ENCODE peak calls at places on chromosomes 2 and 18, in five cellular contexts. One of them, this sample, is unnamed.

GRCh38 chr18:42183746-42184145 is 228.7 kb downstream of the PIK3C3 start:
- DNase-seq in A549: peak
- DNase-seq in IMR-90: peak
- DNase-seq in K562: no peak
- DNase-seq in SK-N-SH: no peak
- DNase-seq in this sample: no peak

GRCh38 chr2:200300650-200301314 is 5.7 kb upstream of the SPATS2L start:
- DNase-seq in A549: peak
- DNase-seq in IMR-90: peak
- DNase-seq in K562: peak
- DNase-seq in SK-N-SH: no peak
- DNase-seq in this sample: no peak

GRCh38 chr18:55485666-55486065 is 102.3 kb downstream of the TCF4 start:
- DNase-seq in A549: no peak
- DNase-seq in IMR-90: peak
- DNase-seq in K562: no peak
- DNase-seq in SK-N-SH: no peak
- DNase-seq in this sample: no peak

GRCh38 chr18:75048776-75049454 is 160.0 kb downstream of the PTGR3 start:
- DNase-seq in A549: no peak
- DNase-seq in IMR-90: no peak
- DNase-seq in K562: no peak
- DNase-seq in SK-N-SH: no peak
- DNase-seq in this sample: no peak

GRCh38 chr2:10407432-10407831 is 40.7 kb downstream of the ODC1 start:
- DNase-seq in A549: no peak
- DNase-seq in IMR-90: no peak
- DNase-seq in K562: no peak
- DNase-seq in SK-N-SH: no peak
- DNase-seq in this sample: no peak

GRCh38 chr18:44725300-44726096 is 44.8 kb downstream of the SETBP1 start:
- DNase-seq in A549: no peak
- DNase-seq in IMR-90: peak
- DNase-seq in K562: peak
- DNase-seq in SK-N-SH: no peak
- DNase-seq in this sample: no peak

GRCh38 chr2:182895169-182895568 is 28.7 kb upstream of the FRZB start:
- DNase-seq in A549: no peak
- DNase-seq in IMR-90: no peak
- DNase-seq in K562: no peak
- DNase-seq in SK-N-SH: no peak
- DNase-seq in this sample: no peak

GRCh38 chr2:112626604-112627059 is 19.1 kb upstream of the SLC20A1 start:
- DNase-seq in A549: peak
- DNase-seq in IMR-90: peak
- DNase-seq in K562: peak
- DNase-seq in SK-N-SH: peak
- DNase-seq in this sample: peak

GRCh38 chr2:131042161-131042775 is 51.0 kb downstream of the FAM168B start:
- DNase-seq in A549: no peak
- DNase-seq in IMR-90: no peak
- DNase-seq in K562: peak
- DNase-seq in SK-N-SH: peak
- DNase-seq in this sample: no peak

GRCh38 chr18:51278045-51278649 is 80.7 kb upstream of the MEX3C start:
- DNase-seq in A549: peak
- DNase-seq in IMR-90: no peak
- DNase-seq in K562: peak
- DNase-seq in SK-N-SH: peak
- DNase-seq in this sample: peak

GRCh38 chr2:59584958-59585357 is 968.5 kb downstream of the BCL11A start:
- DNase-seq in A549: peak
- DNase-seq in IMR-90: no peak
- DNase-seq in K562: peak
- DNase-seq in SK-N-SH: peak
- DNase-seq in this sample: peak

GRCh38 chr18:13165636-13166423 is 52.7 kb upstream of the LDLRAD4 start:
- DNase-seq in A549: no peak
- DNase-seq in IMR-90: no peak
- DNase-seq in K562: no peak
- DNase-seq in SK-N-SH: no peak
- DNase-seq in this sample: peak

GRCh38 chr2:230908094-230908594 is 16.9 kb downstream of the GPR55 start:
- DNase-seq in A549: no peak
- DNase-seq in IMR-90: peak
- DNase-seq in K562: peak
- DNase-seq in SK-N-SH: no peak
- DNase-seq in this sample: no peak

GRCh38 chr2:239600650-239601049 is 199.8 kb upstream of the HDAC4 start:
- DNase-seq in A549: no peak
- DNase-seq in IMR-90: no peak
- DNase-seq in K562: no peak
- DNase-seq in SK-N-SH: no peak
- DNase-seq in this sample: no peak

GRCh38 chr2:188292446-188293239 is 969 bp downstream of the GULP1 start:
- DNase-seq in A549: peak
- DNase-seq in IMR-90: peak
- DNase-seq in K562: peak
- DNase-seq in SK-N-SH: peak
- DNase-seq in this sample: peak

GRCh38 chr2:127185093-127185492 is 35.0 kb downstream of the CYP27C1 start:
- DNase-seq in A549: no peak
- DNase-seq in IMR-90: no peak
- DNase-seq in K562: peak
- DNase-seq in SK-N-SH: no peak
- DNase-seq in this sample: no peak

GRCh38 chr2:70983506-70984227 is 5.2 kb downstream of the ANKRD53 start:
- DNase-seq in A549: no peak
- DNase-seq in IMR-90: no peak
- DNase-seq in K562: no peak
- DNase-seq in SK-N-SH: no peak
- DNase-seq in this sample: no peak

GRCh38 chr18:22667616-22668422 is 250.1 kb upstream of the CTAGE1 start:
- DNase-seq in A549: peak
- DNase-seq in IMR-90: peak
- DNase-seq in K562: peak
- DNase-seq in SK-N-SH: no peak
- DNase-seq in this sample: no peak

GRCh38 chr18:32093523-32093922 is 1.8 kb downstream of the RNF138 start:
- DNase-seq in A549: no peak
- DNase-seq in IMR-90: peak
- DNase-seq in K562: peak
- DNase-seq in SK-N-SH: peak
- DNase-seq in this sample: no peak

GRCh38 chr2:37215255-37215654 is 16.1 kb downstream of the CEBPZ start:
- DNase-seq in A549: no peak
- DNase-seq in IMR-90: no peak
- DNase-seq in K562: no peak
- DNase-seq in SK-N-SH: no peak
- DNase-seq in this sample: no peak

GRCh38 chr2:188395903-188396699 is 104.4 kb downstream of the GULP1 start:
- DNase-seq in A549: no peak
- DNase-seq in IMR-90: no peak
- DNase-seq in K562: no peak
- DNase-seq in SK-N-SH: no peak
- DNase-seq in this sample: peak

GRCh38 chr2:119029297-119029696 is 87.3 kb downstream of the MARCO start:
- DNase-seq in A549: no peak
- DNase-seq in IMR-90: no peak
- DNase-seq in K562: no peak
- DNase-seq in SK-N-SH: no peak
- DNase-seq in this sample: no peak

GRCh38 chr18:25351280-25351772 is 640 bp downstream of the ZNF521 start:
- DNase-seq in A549: no peak
- DNase-seq in IMR-90: peak
- DNase-seq in K562: no peak
- DNase-seq in SK-N-SH: no peak
- DNase-seq in this sample: no peak

GRCh38 chr18:76886112-76886511 is 63.8 kb downstream of the ZNF236 start:
- DNase-seq in A549: no peak
- DNase-seq in IMR-90: no peak
- DNase-seq in K562: no peak
- DNase-seq in SK-N-SH: no peak
- DNase-seq in this sample: no peak

GRCh38 chr2:162403884-162404283 is 60.0 kb downstream of the GCA start:
- DNase-seq in A549: no peak
- DNase-seq in IMR-90: peak
- DNase-seq in K562: no peak
- DNase-seq in SK-N-SH: no peak
- DNase-seq in this sample: no peak

GRCh38 chr2:218436992-218437391 is 18.1 kb downstream of the VIL1 start:
- DNase-seq in A549: no peak
- DNase-seq in IMR-90: no peak
- DNase-seq in K562: no peak
- DNase-seq in SK-N-SH: no peak
- DNase-seq in this sample: no peak

GRCh38 chr2:64749446-64749845 is 95.7 kb upstream of the SERTAD2 start:
- DNase-seq in A549: no peak
- DNase-seq in IMR-90: no peak
- DNase-seq in K562: no peak
- DNase-seq in SK-N-SH: no peak
- DNase-seq in this sample: no peak

GRCh38 chr18:78242796-78243195 is 736.8 kb upstream of the SALL3 start:
- DNase-seq in A549: no peak
- DNase-seq in IMR-90: no peak
- DNase-seq in K562: no peak
- DNase-seq in SK-N-SH: no peak
- DNase-seq in this sample: no peak

GRCh38 chr18:29560270-29560669 is 1383.3 kb upstream of the CDH2 start:
- DNase-seq in A549: no peak
- DNase-seq in IMR-90: no peak
- DNase-seq in K562: no peak
- DNase-seq in SK-N-SH: no peak
- DNase-seq in this sample: no peak

GRCh38 chr2:83103602-83104001 is 1355.5 kb downstream of the SUCLG1 start:
- DNase-seq in A549: no peak
- DNase-seq in IMR-90: peak
- DNase-seq in K562: no peak
- DNase-seq in SK-N-SH: no peak
- DNase-seq in this sample: no peak

GRCh38 chr2:134657650-134658250 is 61.0 kb downstream of the TMEM163 start:
- DNase-seq in A549: peak
- DNase-seq in IMR-90: no peak
- DNase-seq in K562: peak
- DNase-seq in SK-N-SH: no peak
- DNase-seq in this sample: peak

GRCh38 chr2:17752892-17753802 is 463 bp downstream of the SMC6 start:
- DNase-seq in A549: peak
- DNase-seq in IMR-90: peak
- DNase-seq in K562: peak
- DNase-seq in SK-N-SH: peak
- DNase-seq in this sample: peak

GRCh38 chr2:202681688-202682205 is 47.0 kb downstream of the FAM117B start:
- DNase-seq in A549: no peak
- DNase-seq in IMR-90: no peak
- DNase-seq in K562: no peak
- DNase-seq in SK-N-SH: no peak
- DNase-seq in this sample: no peak

GRCh38 chr2:215777481-215778044 is 235.8 kb downstream of the MREG start:
- DNase-seq in A549: no peak
- DNase-seq in IMR-90: no peak
- DNase-seq in K562: peak
- DNase-seq in SK-N-SH: no peak
- DNase-seq in this sample: no peak

GRCh38 chr18:58209326-58209725 is 165.3 kb downstream of the NEDD4L start:
- DNase-seq in A549: no peak
- DNase-seq in IMR-90: peak
- DNase-seq in K562: no peak
- DNase-seq in SK-N-SH: no peak
- DNase-seq in this sample: no peak

GRCh38 chr2:141534671-141535359 is 596.0 kb downstream of the LRP1B start:
- DNase-seq in A549: no peak
- DNase-seq in IMR-90: no peak
- DNase-seq in K562: no peak
- DNase-seq in SK-N-SH: no peak
- DNase-seq in this sample: no peak
- TF ChIP-seq USF2 in A549: no peak
- TF ChIP-seq USF2 in IMR-90: no peak
- TF ChIP-seq USF2 in K562: no peak
- TF ChIP-seq USF2 in SK-N-SH: no peak
- TF ChIP-seq USF2 in this sample: no peak

DNA sequence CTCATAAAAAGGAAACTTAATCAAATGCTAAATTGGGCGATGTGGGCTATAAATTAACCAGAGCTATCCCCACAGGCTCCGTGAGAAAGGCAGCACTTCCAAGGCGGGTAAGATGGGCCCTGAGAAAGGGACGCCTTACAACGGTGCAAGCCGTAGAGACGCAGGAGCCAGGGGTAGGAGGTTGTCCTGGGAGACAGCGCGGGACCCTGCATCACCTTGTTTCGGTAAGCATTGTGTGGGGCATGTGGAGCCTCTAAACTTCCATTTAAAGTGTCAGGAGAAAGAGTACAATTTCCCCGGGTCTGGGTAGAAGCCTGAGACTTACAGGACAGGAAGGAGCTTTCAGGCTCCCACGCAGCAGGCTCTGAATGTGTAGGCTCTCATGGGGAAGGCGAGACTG is 1.2 kb upstream of the PER2 start:
- DNase-seq in A549: no peak
- DNase-seq in IMR-90: no peak
- DNase-seq in K562: peak
- DNase-seq in SK-N-SH: no peak
- DNase-seq in this sample: peak
- TF ChIP-seq USF2 in A549: no peak
- TF ChIP-seq USF2 in IMR-90: no peak
- TF ChIP-seq USF2 in K562: no peak
- TF ChIP-seq USF2 in SK-N-SH: no peak
- TF ChIP-seq USF2 in this sample: no peak

GRCh38 chr18:60668583-60668982 is 296.0 kb upstream of the MC4R start:
- DNase-seq in A549: no peak
- DNase-seq in IMR-90: no peak
- DNase-seq in K562: no peak
- DNase-seq in SK-N-SH: no peak
- DNase-seq in this sample: no peak

GRCh38 chr18:60664736-60665135 is 292.2 kb upstream of the MC4R start:
- DNase-seq in A549: no peak
- DNase-seq in IMR-90: no peak
- DNase-seq in K562: no peak
- DNase-seq in SK-N-SH: no peak
- DNase-seq in this sample: no peak

GRCh38 chr18:60667016-60667415 is 294.4 kb upstream of the MC4R start:
- DNase-seq in A549: no peak
- DNase-seq in IMR-90: no peak
- DNase-seq in K562: no peak
- DNase-seq in SK-N-SH: no peak
- DNase-seq in this sample: no peak

GRCh38 chr18:60662491-60662890 is 289.9 kb upstream of the MC4R start:
- DNase-seq in A549: no peak
- DNase-seq in IMR-90: no peak
- DNase-seq in K562: no peak
- DNase-seq in SK-N-SH: no peak
- DNase-seq in this sample: no peak

GRCh38 chr18:60663060-60663989 is 290.8 kb upstream of the MC4R start:
- DNase-seq in A549: no peak
- DNase-seq in IMR-90: no peak
- DNase-seq in K562: no peak
- DNase-seq in SK-N-SH: no peak
- DNase-seq in this sample: no peak
- TF ChIP-seq USF2 in A549: no peak
- TF ChIP-seq USF2 in IMR-90: no peak
- TF ChIP-seq USF2 in K562: no peak
- TF ChIP-seq USF2 in SK-N-SH: no peak
- TF ChIP-seq USF2 in this sample: no peak

GRCh38 chr18:48917579-48918101 is 33.1 kb downstream of the SMAD7 start:
- DNase-seq in A549: no peak
- DNase-seq in IMR-90: no peak
- DNase-seq in K562: no peak
- DNase-seq in SK-N-SH: no peak
- DNase-seq in this sample: peak
- TF ChIP-seq USF2 in A549: no peak
- TF ChIP-seq USF2 in IMR-90: no peak
- TF ChIP-seq USF2 in K562: no peak
- TF ChIP-seq USF2 in SK-N-SH: no peak
- TF ChIP-seq USF2 in this sample: no peak